ENCODE peak calls at places on chromosomes 6 and 20, in nine cellular contexts. J, K, M, U, Y, D, A, B and S are unnamed samples. For H3K27me3, the result is how much of the 10 kb centered on the place peaks cover.

GRCh38 chr20:36281785-36282380 is 24.3 kb upstream of the DLGAP4 start:
- DNase-seq in J (no peak), K (no peak), M (no peak), U (no peak), Y (no peak), D (no peak), A (no peak), B (no peak), S (no peak)

GRCh38 chr6:108714774-108715414 is 133.3 kb upstream of the ARMC2 start:
- DNase-seq in J (peak), K (no peak), M (no peak), U (no peak), Y (no peak), D (no peak), A (no peak), B (no peak), S (no peak)

GRCh38 chr20:50762045-50762422 is 30.7 kb downstream of the PARD6B start:
- DNase-seq in J (no peak), K (no peak), M (peak), U (peak), Y (no peak), D (no peak), A (no peak), B (no peak), S (no peak)

GRCh38 chr6:80319286-80319685 is 212.8 kb downstream of the BCKDHB start:
- DNase-seq in J (no peak), K (no peak), M (no peak), U (no peak), Y (no peak), D (no peak), A (no peak), B (no peak), S (no peak)

GRCh38 chr6:44006123-44006871 is 121.0 kb downstream of the MRPL14 start:
- DNase-seq in J (peak), K (no peak), M (no peak), U (no peak), Y (peak), D (no peak), A (no peak), B (no peak), S (no peak)

GRCh38 chr6:89667872-89668556 is 29.5 kb upstream of the LYRM2 start:
- DNase-seq in J (no peak), K (peak), M (no peak), U (no peak), Y (no peak), D (no peak), A (peak), B (no peak), S (no peak)

GRCh38 chr6:109055771-109056235 is 38.8 kb downstream of the SESN1 start:
- DNase-seq in J (no peak), K (no peak), M (no peak), U (no peak), Y (no peak), D (no peak), A (no peak), B (no peak), S (no peak)

GRCh38 chr20:44702776-44703175 is 12.4 kb upstream of the CCN5 start:
- DNase-seq in J (no peak), K (no peak), M (peak), U (peak), Y (peak), D (no peak), A (peak), B (peak), S (no peak)

GRCh38 chr6:27183082-27183832 is 64.2 kb upstream of the PRSS16 start:
- DNase-seq in J (no peak), K (no peak), M (no peak), U (no peak), Y (no peak), D (no peak), A (no peak), B (no peak), S (no peak)

GRCh38 chr20:48621256-48622078 is 206.3 kb downstream of the PREX1 start:
- DNase-seq in J (no peak), K (no peak), M (peak), U (no peak), Y (no peak), D (no peak), A (peak), B (no peak), S (no peak)

GRCh38 chr6:100462990-100463684 is 1.6 kb downstream of the SIM1 start:
- DNase-seq in J (no peak), K (no peak), M (no peak), U (no peak), Y (no peak), D (no peak), A (no peak), B (no peak), S (no peak)

GRCh38 chr6:142279350-142280180 is 22.2 kb upstream of the ADGRG6 start:
- DNase-seq in J (no peak), K (no peak), M (no peak), U (no peak), Y (no peak), D (no peak), A (no peak), B (no peak), S (peak)

GRCh38 chr6:137776786-137777185 is 90.3 kb upstream of the TNFAIP3 start:
- DNase-seq in J (no peak), K (no peak), M (no peak), U (no peak), Y (no peak), D (no peak), A (peak), B (no peak), S (peak)

GRCh38 chr6:136063095-136063494 is 187.0 kb downstream of the MTFR2 start:
- DNase-seq in J (no peak), K (no peak), M (no peak), U (no peak), Y (no peak), D (no peak), A (peak), B (no peak), S (no peak)

GRCh38 chr6:139449611-139450000 is 75.2 kb upstream of the CITED2 start:
- DNase-seq in J (no peak), K (no peak), M (no peak), U (no peak), Y (no peak), D (no peak), A (no peak), B (no peak), S (no peak)

GRCh38 chr20:63551068-63551467 is 2.9 kb upstream of the FNDC11 start:
- DNase-seq in J (no peak), K (no peak), M (no peak), U (no peak), Y (no peak), D (no peak), A (no peak), B (no peak), S (no peak)

GRCh38 chr6:139550361-139550760 is 175.9 kb upstream of the CITED2 start:
- DNase-seq in J (no peak), K (no peak), M (no peak), U (no peak), Y (no peak), D (no peak), A (no peak), B (no peak), S (no peak)

GRCh38 chr6:21739241-21739640 is 145.7 kb downstream of the SOX4 start:
- DNase-seq in J (no peak), K (no peak), M (no peak), U (no peak), Y (no peak), D (no peak), A (no peak), B (no peak), S (no peak)

GRCh38 chr6:170306324-170307079 is at the start of gene FAM120B:
- DNase-seq in J (peak), K (no peak), M (peak), U (peak), Y (peak), D (peak), A (peak), B (peak), S (peak)

GRCh38 chr20:41172296-41173140 is 35.2 kb downstream of the PLCG1 start:
- DNase-seq in J (peak), K (no peak), M (peak), U (peak), Y (peak), D (no peak), A (no peak), B (no peak), S (no peak)

GRCh38 chr6:55632953-55633352 is 54.0 kb upstream of the HMGCLL1 start:
- DNase-seq in J (no peak), K (no peak), M (no peak), U (no peak), Y (no peak), D (no peak), A (no peak), B (no peak), S (no peak)

GRCh38 chr6:16503919-16504554 is 257.2 kb downstream of the ATXN1 start:
- DNase-seq in J (no peak), K (no peak), M (no peak), U (no peak), Y (no peak), D (no peak), A (no peak), B (no peak), S (no peak)
- H3K4me3 ChIP-seq in J (no peak), K (no peak), M (no peak), U (no peak), Y (no peak), D (no peak), A (no peak), B (no peak), S (no peak)

GRCh38 chr6:161671117-161671516 is 397.3 kb upstream of the AGPAT4 start:
- DNase-seq in J (no peak), K (no peak), M (no peak), U (no peak), Y (no peak), D (no peak), A (no peak), B (no peak), S (no peak)
- H3K27me3 ChIP-seq in J (under half), K (under half), M (under half), U (under half), Y (under half), D (under half), A (under half), B (under half), S (under half)

DNA sequence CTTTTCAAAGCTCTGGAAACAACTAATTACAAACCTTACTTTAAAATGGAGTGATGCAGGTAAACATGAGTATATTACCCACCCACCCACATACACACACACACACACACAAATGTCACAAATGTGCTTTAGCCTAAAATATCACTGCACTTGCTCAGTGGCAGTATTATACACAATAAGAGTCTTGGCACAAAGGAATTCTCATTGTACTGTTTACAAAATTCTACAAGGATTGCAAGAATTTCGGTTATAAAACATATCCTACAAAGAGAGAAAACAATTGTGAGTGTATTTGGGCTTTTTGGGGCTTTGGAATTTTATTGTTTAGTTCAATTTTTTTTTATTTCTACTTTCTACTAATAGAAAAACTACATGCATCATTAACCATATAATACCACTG is 113.2 kb upstream of the BEND6 start:
- DNase-seq in J (no peak), K (no peak), M (no peak), U (no peak), Y (no peak), D (no peak), A (no peak), B (no peak), S (no peak)
- H3K4me3 ChIP-seq in J (peak), K (peak), M (peak), U (no peak), Y (peak), D (peak), A (peak), B (peak), S (peak)

GRCh38 chr20:32059189-32059588 is 7.1 kb downstream of the HCK start:
- DNase-seq in J (no peak), K (no peak), M (no peak), U (no peak), Y (no peak), D (no peak), A (no peak), B (no peak), S (no peak)

GRCh38 chr20:32052792-32053362 is 835 bp downstream of the HCK start:
- DNase-seq in J (peak), K (no peak), M (peak), U (no peak), Y (peak), D (peak), A (no peak), B (no peak), S (peak)

GRCh38 chr20:32053648-32054047 is 1.6 kb downstream of the HCK start:
- DNase-seq in J (no peak), K (no peak), M (no peak), U (no peak), Y (no peak), D (no peak), A (no peak), B (no peak), S (no peak)

GRCh38 chr20:32057785-32058184 is 5.7 kb downstream of the HCK start:
- DNase-seq in J (no peak), K (no peak), M (no peak), U (no peak), Y (no peak), D (no peak), A (no peak), B (no peak), S (no peak)

DNA sequence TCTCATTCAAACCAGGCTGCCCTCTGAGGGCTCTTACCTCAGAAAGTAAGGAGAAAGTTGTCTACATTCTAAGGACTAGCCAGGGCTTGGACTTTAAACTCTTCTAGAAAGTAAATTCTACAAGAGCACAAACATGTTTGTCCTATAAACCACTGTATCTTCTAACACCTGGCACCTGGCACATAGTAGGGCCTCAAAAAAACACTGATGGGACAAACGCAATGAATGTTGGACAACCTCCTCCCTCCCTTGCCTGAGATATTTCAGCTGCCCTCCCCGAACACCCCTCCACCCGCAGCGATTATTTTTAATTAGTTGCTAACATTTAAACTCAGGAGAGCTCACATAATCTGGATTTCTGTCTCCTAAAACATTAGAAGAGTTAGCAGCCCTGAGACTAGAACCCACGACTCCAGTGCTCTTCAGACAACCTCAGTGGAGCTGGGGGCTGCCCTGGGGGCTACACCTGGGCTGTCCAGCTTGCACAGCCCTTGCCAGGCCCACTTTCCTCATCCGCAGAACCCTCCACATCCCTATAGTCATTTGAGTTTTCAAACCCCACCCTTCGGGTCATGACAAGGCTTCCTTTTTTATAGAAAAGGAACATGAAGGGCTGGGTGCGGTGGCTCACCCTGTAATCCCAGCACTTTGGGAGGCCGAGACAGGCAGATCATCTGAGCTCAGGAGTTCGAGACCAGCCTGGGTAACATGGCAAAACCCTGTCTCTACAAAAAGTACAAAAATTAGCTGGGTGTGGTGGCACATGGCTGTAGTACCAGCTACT is 4.9 kb downstream of the HCK start:
- DNase-seq in J (no peak), K (no peak), M (no peak), U (no peak), Y (no peak), D (no peak), A (no peak), B (no peak), S (no peak)
- H3K27me3 ChIP-seq in J (half or more), K (under half), M (under half), U (under half), Y (half or more), D (half or more), A (under half), B (under half), S (under half)

DNA sequence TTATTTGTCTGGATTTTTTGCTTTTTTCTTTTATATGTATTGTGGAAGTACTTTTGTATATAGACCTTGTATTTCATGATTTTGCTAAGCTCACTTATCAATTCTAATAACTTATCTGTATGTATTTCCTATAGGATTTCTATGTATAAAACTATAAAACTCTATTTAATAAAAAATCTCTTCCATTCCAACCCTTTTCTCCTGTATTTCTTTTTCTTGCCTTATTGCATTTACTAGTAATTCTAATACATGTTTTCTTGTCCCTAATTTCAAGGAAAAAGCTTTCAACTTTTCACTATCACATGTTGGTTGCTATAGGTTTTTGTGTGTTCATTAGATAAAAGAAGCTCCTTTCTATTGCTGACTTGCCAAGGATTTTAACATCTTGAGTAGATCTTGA is 125.3 kb downstream of the MBOAT1 start:
- DNase-seq in J (no peak), K (no peak), M (no peak), U (no peak), Y (no peak), D (no peak), A (no peak), B (no peak), S (no peak)
- H3K4me3 ChIP-seq in J (no peak), K (no peak), M (no peak), U (no peak), Y (no peak), D (no peak), A (no peak), B (no peak), S (no peak)

DNA sequence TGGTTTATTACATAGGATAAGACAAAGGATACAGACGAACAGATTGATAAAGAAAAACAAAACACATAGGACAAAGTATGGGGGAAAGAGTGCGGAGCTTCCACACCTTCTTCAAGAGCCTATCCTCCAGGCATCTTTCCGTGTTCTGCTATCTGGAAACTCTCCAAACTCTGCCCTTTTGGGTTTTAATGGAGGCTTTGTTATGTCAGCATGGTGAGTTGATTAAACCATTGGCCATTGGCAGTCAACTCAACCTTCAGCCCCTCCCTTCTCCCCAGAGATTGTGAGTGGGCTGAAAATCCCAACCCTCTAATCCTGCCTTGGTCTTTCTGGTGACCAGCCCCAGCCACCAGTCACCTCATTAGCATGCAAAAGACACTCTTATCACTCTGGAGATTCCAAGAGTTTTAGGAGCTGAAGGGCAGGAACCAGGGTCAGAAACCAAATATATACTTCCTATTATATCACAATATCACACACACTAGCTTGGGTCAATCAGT is 23.9 kb downstream of the HLA-DOB start:
- DNase-seq in J (peak), K (no peak), M (no peak), U (no peak), Y (no peak), D (peak), A (no peak), B (no peak), S (no peak)
- H3K27me3 ChIP-seq in J (under half), K (under half), M (under half), U (under half), Y (under half), D (under half), A (under half), B (under half), S (under half)

DNA sequence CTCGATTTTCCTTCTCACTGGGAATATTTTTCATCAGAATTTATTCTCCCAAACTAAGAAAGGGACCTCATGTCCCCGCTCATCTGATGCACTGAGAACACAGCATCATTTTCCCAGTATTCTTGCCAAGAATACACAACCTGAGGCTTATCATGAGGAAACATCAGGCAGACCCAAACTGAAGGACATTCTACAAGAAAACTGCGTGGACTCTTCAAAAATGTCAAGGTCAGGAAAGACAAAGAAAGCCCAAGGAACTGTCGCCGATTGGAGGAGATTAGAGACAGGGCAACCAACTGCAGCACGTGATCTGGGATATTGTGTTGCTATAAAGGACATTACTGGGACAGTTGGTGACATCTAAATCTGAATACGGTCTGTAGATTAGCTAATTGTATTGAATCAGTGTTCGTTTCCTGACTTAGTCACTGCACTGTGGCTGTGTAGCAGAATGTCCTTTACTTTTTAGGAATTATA is 72.3 kb downstream of the SNX5 start:
- DNase-seq in J (no peak), K (no peak), M (no peak), U (no peak), Y (no peak), D (no peak), A (no peak), B (no peak), S (peak)
- H3K4me3 ChIP-seq in J (no peak), K (no peak), M (no peak), U (peak), Y (peak), D (no peak), A (no peak), B (no peak), S (no peak)